ENCODE peak calls at places on chromosomes 16 and 17, in seven cellular contexts. One of them, this sample, is unnamed.

GRCh38 chr17:67585077-67585602 is 132.6 kb upstream of the NOL11 start:
- DNase-seq in H1: no peak
- DNase-seq in GM12878: no peak
- DNase-seq in A549: no peak
- DNase-seq in SK-N-SH: no peak
- DNase-seq in K562: no peak
- DNase-seq in HepG2: no peak
- DNase-seq in this sample: peak; percentile 40

GRCh38 chr17:72401883-72402726 is 281.3 kb downstream of the SOX9 start:
- DNase-seq in H1: no peak
- DNase-seq in K562: no peak
- DNase-seq in SK-N-SH: no peak
- DNase-seq in HepG2: no peak
- DNase-seq in GM12878: no peak
- DNase-seq in A549: no peak
- DNase-seq in this sample: no peak

GRCh38 chr17:745406-745805 is 6.7 kb downstream of the GEMIN4 start:
- DNase-seq in K562: no peak
- DNase-seq in H1: no peak
- DNase-seq in SK-N-SH: no peak
- DNase-seq in HepG2: no peak
- DNase-seq in A549: no peak
- DNase-seq in GM12878: no peak
- DNase-seq in this sample: no peak

GRCh38 chr17:81814748-81815645 is 11.0 kb downstream of the GCGR start:
- DNase-seq in SK-N-SH: no peak
- DNase-seq in K562: no peak
- DNase-seq in A549: no peak
- DNase-seq in H1: no peak
- DNase-seq in HepG2: peak; percentile 47
- DNase-seq in GM12878: no peak
- DNase-seq in this sample: no peak

GRCh38 chr17:61076649-61077048 is 323.0 kb upstream of the TBX2 start:
- DNase-seq in A549: no peak
- DNase-seq in H1: no peak
- DNase-seq in GM12878: no peak
- DNase-seq in K562: no peak
- DNase-seq in HepG2: peak; percentile 39
- DNase-seq in SK-N-SH: peak; percentile 55
- DNase-seq in this sample: peak; percentile 32

GRCh38 chr17:17070931-17071330 is 28.7 kb downstream of the MPRIP start:
- DNase-seq in SK-N-SH: no peak
- DNase-seq in A549: no peak
- DNase-seq in H1: no peak
- DNase-seq in K562: no peak
- DNase-seq in HepG2: no peak
- DNase-seq in GM12878: no peak
- DNase-seq in this sample: no peak

GRCh38 chr17:73952136-73952497 is 251.4 kb upstream of the RPL38 start:
- DNase-seq in H1: no peak
- DNase-seq in HepG2: no peak
- DNase-seq in SK-N-SH: peak; percentile 64
- DNase-seq in A549: no peak
- DNase-seq in K562: no peak
- DNase-seq in GM12878: no peak
- DNase-seq in this sample: no peak

GRCh38 chr17:44203731-44204452 is 4.2 kb upstream of the ATXN7L3 start:
- DNase-seq in GM12878: no peak
- DNase-seq in SK-N-SH: peak; percentile 76
- DNase-seq in H1: peak; percentile 79
- DNase-seq in A549: peak; percentile 64
- DNase-seq in K562: peak; percentile 67
- DNase-seq in HepG2: peak; percentile 78
- DNase-seq in this sample: peak; percentile 31

GRCh38 chr16:2500634-2500936 is 13.2 kb upstream of the ATP6V0C start:
- DNase-seq in GM12878: no peak
- DNase-seq in SK-N-SH: peak; percentile 43
- DNase-seq in K562: no peak
- DNase-seq in A549: no peak
- DNase-seq in HepG2: no peak
- DNase-seq in H1: peak; percentile 60
- DNase-seq in this sample: no peak

GRCh38 chr17:69947027-69947759 is 127.8 kb upstream of the KCNJ16 start:
- DNase-seq in GM12878: no peak
- DNase-seq in HepG2: no peak
- DNase-seq in H1: no peak
- DNase-seq in SK-N-SH: no peak
- DNase-seq in A549: no peak
- DNase-seq in K562: peak; percentile 57
- DNase-seq in this sample: peak; percentile 28

GRCh38 chr17:15465045-15465701 is 2.2 kb downstream of the CDRT4 start:
- DNase-seq in K562: no peak
- DNase-seq in SK-N-SH: no peak
- DNase-seq in HepG2: no peak
- DNase-seq in H1: no peak
- DNase-seq in GM12878: no peak
- DNase-seq in A549: no peak
- DNase-seq in this sample: no peak

GRCh38 chr17:40100419-40100668 is at the start of gene NR1D1:
- DNase-seq in H1: no peak
- DNase-seq in A549: no peak
- DNase-seq in HepG2: no peak
- DNase-seq in GM12878: no peak
- DNase-seq in K562: no peak
- DNase-seq in SK-N-SH: no peak
- DNase-seq in this sample: no peak

GRCh38 chr17:21125862-21126261 is 902 bp upstream of the DHRS7B start:
- DNase-seq in GM12878: no peak
- DNase-seq in HepG2: no peak
- DNase-seq in H1: no peak
- DNase-seq in K562: no peak
- DNase-seq in SK-N-SH: no peak
- DNase-seq in A549: no peak
- DNase-seq in this sample: no peak

GRCh38 chr16:27863377-27863776 is 200.1 kb downstream of the GSG1L start:
- DNase-seq in A549: no peak
- DNase-seq in K562: no peak
- DNase-seq in H1: no peak
- DNase-seq in SK-N-SH: no peak
- DNase-seq in HepG2: no peak
- DNase-seq in GM12878: no peak
- DNase-seq in this sample: no peak

GRCh38 chr16:27862953-27863352 is 200.6 kb downstream of the GSG1L start:
- DNase-seq in HepG2: no peak
- DNase-seq in GM12878: no peak
- DNase-seq in H1: no peak
- DNase-seq in A549: no peak
- DNase-seq in K562: no peak
- DNase-seq in SK-N-SH: no peak
- DNase-seq in this sample: no peak

GRCh38 chr16:27870116-27870798 is 193.3 kb downstream of the GSG1L start:
- DNase-seq in SK-N-SH: no peak
- DNase-seq in GM12878: no peak
- DNase-seq in A549: no peak
- DNase-seq in HepG2: no peak
- DNase-seq in H1: no peak
- DNase-seq in K562: no peak
- DNase-seq in this sample: no peak

GRCh38 chr16:27869411-27869810 is 194.1 kb downstream of the GSG1L start:
- DNase-seq in GM12878: no peak
- DNase-seq in HepG2: no peak
- DNase-seq in A549: no peak
- DNase-seq in K562: no peak
- DNase-seq in H1: no peak
- DNase-seq in SK-N-SH: no peak
- DNase-seq in this sample: no peak

DNA sequence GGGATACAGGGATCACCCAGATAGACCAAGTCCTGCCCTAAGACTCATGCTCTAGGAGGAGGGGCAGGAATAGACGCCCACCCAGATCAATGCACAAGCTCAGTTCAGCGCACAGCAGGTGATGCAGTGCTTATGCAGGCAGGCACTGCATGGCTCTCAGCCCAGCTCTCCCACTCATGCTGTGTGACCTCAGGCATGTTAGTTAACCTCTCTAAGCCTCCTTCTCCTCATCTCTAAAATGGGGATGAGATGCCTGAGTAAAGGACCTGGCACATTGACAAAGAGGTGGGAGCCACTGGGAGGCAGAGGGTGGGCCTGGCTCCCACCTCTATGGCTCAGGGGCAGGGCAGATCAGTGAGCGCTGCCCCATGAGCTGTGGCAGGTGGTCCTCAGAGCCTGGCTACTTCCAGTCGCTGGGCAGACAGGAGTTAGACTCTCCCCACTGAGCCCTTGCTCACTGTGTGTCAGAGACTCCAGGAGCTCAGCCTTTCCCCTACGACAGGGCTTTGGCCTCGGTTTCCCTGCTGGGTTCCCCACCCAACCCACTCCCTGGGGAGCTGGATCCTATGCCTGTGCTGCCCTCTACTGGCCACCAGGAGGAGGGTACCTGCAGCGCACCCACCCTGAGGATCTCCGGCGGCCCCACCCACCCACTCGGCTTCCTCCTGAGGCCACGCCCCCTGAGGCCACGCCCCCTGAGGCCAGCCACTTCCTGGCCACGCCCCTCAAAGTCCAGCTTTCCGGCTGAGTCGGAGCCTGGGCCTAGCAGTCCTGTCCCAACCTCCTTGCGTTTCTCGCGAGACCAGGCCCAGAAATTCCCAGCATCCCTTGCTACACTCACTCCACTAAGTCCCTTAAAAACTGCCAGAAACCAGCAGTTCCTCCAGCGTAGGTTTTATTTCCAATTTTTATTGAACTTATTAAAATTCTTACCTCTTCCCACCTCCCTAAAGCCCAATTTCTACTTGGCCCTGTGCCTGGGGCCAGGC is 196.1 kb downstream of the GSG1L start:
- DNase-seq in SK-N-SH: peak; percentile 92
- DNase-seq in HepG2: peak; percentile 78
- DNase-seq in K562: peak; percentile 97
- DNase-seq in H1: peak; percentile 99
- DNase-seq in A549: peak; percentile 56
- DNase-seq in GM12878: no peak
- DNase-seq in this sample: peak; percentile 51
- TF ChIP-seq RFX5 in SK-N-SH: no peak
- TF ChIP-seq RFX5 in HepG2: no peak
- TF ChIP-seq RFX5 in K562: no peak
- TF ChIP-seq RFX5 in H1: no peak
- TF ChIP-seq RFX5 in A549: no peak
- TF ChIP-seq RFX5 in GM12878: no peak
- TF ChIP-seq RFX5 in this sample: no peak

GRCh38 chr16:85768225-85768624 is 17.3 kb upstream of the C16orf74 start:
- DNase-seq in SK-N-SH: no peak
- DNase-seq in GM12878: no peak
- DNase-seq in K562: no peak
- DNase-seq in H1: no peak
- DNase-seq in A549: no peak
- DNase-seq in HepG2: no peak
- DNase-seq in this sample: no peak

GRCh38 chr16:85765273-85765672 is 14.4 kb upstream of the C16orf74 start:
- DNase-seq in H1: no peak
- DNase-seq in SK-N-SH: no peak
- DNase-seq in GM12878: no peak
- DNase-seq in K562: no peak
- DNase-seq in A549: no peak
- DNase-seq in HepG2: no peak
- DNase-seq in this sample: no peak

GRCh38 chr16:85765767-85766166 is 14.9 kb upstream of the C16orf74 start:
- DNase-seq in HepG2: no peak
- DNase-seq in A549: no peak
- DNase-seq in SK-N-SH: no peak
- DNase-seq in K562: no peak
- DNase-seq in H1: no peak
- DNase-seq in GM12878: no peak
- DNase-seq in this sample: no peak

GRCh38 chr16:85770741-85771140 is 19.8 kb upstream of the C16orf74 start:
- DNase-seq in SK-N-SH: no peak
- DNase-seq in H1: no peak
- DNase-seq in K562: no peak
- DNase-seq in A549: no peak
- DNase-seq in GM12878: no peak
- DNase-seq in HepG2: no peak
- DNase-seq in this sample: no peak

DNA sequence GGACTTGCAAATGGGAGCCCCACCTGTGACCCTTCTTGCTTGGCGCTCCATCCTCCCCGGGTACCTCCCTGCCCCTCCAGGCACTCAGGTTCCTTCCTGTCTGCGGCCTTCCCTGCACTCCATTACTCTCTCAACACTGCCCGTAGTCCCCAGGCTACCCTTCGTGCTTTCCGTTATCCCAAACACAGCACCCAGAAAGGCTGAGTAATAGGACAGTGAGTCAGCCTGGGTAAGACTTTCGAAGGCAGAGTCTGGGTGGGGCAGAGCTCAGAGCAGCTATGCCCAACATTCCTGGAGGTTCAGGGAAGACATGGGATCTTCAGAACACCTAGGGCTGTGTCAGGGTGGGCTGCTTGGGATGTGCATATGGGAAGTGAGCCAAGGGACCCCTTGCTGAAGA is 16.7 kb upstream of the C16orf74 start:
- DNase-seq in H1: no peak
- DNase-seq in K562: no peak
- DNase-seq in GM12878: no peak
- DNase-seq in SK-N-SH: no peak
- DNase-seq in A549: peak; percentile 96
- DNase-seq in HepG2: no peak
- DNase-seq in this sample: peak; percentile 88
- TF ChIP-seq RFX5 in H1: no peak
- TF ChIP-seq RFX5 in K562: no peak
- TF ChIP-seq RFX5 in GM12878: no peak
- TF ChIP-seq RFX5 in SK-N-SH: no peak
- TF ChIP-seq RFX5 in A549: no peak
- TF ChIP-seq RFX5 in HepG2: no peak
- TF ChIP-seq RFX5 in this sample: no peak

GRCh38 chr17:78107976-78108725 is 20.4 kb downstream of the TMC6 start:
- DNase-seq in SK-N-SH: no peak
- DNase-seq in A549: no peak
- DNase-seq in H1: no peak
- DNase-seq in GM12878: no peak
- DNase-seq in HepG2: no peak
- DNase-seq in K562: no peak
- DNase-seq in this sample: no peak
- TF ChIP-seq RFX5 in SK-N-SH: no peak
- TF ChIP-seq RFX5 in A549: no peak
- TF ChIP-seq RFX5 in H1: no peak
- TF ChIP-seq RFX5 in GM12878: no peak
- TF ChIP-seq RFX5 in HepG2: no peak
- TF ChIP-seq RFX5 in K562: no peak
- TF ChIP-seq RFX5 in this sample: no peak

DNA sequence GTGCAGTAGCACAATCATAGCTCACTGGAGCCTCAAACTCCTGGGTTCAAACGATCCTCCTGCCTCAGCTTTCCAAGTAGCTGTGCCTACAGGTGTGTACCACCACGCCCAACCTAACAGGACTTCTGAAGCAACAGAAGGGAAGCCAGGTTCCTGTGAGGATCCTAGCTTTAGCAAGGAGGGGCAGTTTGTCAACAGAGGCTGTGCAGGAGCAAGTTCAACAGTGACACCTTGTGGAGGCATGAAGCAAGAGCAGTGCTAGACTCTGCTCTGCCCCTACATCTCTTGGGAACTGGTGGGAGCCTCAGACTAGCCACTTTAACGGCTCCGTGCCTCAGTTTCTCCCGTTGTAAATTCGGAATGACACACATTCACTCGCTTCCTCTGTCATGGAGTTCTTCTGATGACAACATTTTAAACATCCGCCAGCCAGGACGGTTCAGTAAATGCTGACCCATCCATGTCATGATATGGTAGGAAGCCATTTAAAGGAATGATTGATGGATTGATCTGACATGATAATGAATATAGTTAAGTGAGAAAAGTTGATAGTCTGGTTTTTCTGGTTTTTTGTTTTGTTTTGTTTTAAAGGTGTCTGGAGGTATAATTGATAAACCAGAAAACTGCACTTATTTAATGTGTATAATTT is 218.7 kb downstream of the MRTFB start:
- DNase-seq in K562: peak; percentile 80
- DNase-seq in A549: peak; percentile 60
- DNase-seq in SK-N-SH: peak; percentile 54
- DNase-seq in H1: peak; percentile 69
- DNase-seq in GM12878: no peak
- DNase-seq in HepG2: peak; percentile 66
- DNase-seq in this sample: peak; percentile 24
- TF ChIP-seq RFX5 in K562: no peak
- TF ChIP-seq RFX5 in A549: no peak
- TF ChIP-seq RFX5 in SK-N-SH: no peak
- TF ChIP-seq RFX5 in H1: no peak
- TF ChIP-seq RFX5 in GM12878: no peak
- TF ChIP-seq RFX5 in HepG2: no peak
- TF ChIP-seq RFX5 in this sample: no peak

This sample was measured in IMR-90.